ENCODE peak calls at places on chromosomes 4 and X, in seven cellular contexts. R is HFF-Myc, C is H9, V is KBM-7, T is H54, W is activated T-cell treated with anti-CD3 and anti-CD28 coated beads for 1 hour, A is mesenchymal stem cell. N is an unnamed sample.

GRCh38 chrX:132171881-132172280 is 44.1 kb upstream of the FRMD7 start:
- DNase-seq in R (no peak), C (no peak), V (no peak), T (no peak), W (no peak), A (no peak), N (no peak)

GRCh38 chrX:143634701-143635442 is 1.0 kb downstream of the SLITRK4 start:
- DNase-seq in R (no peak), C (peak), V (no peak), T (peak), W (no peak), A (peak), N (no peak)

GRCh38 chr4:87219648-87220093 is 747 bp downstream of the KLHL8 start:
- DNase-seq in R (peak), C (peak), V (peak), T (peak), W (peak), A (peak), N (peak)

GRCh38 chr4:106315476-106315967 is 487 bp downstream of the TBCK start:
- DNase-seq in R (no peak), C (no peak), V (peak), T (peak), W (no peak), A (peak), N (no peak)

GRCh38 chr4:20878806-20879205 is 178.5 kb downstream of the PACRGL start:
- DNase-seq in R (no peak), C (no peak), V (no peak), T (no peak), W (no peak), A (no peak), N (no peak)

GRCh38 chr4:40228497-40229365 is 31.9 kb downstream of the RHOH start:
- DNase-seq in R (no peak), C (peak), V (peak), T (no peak), W (no peak), A (peak), N (no peak)

GRCh38 chr4:144574004-144574403 is 72.0 kb upstream of the HHIP start:
- DNase-seq in R (no peak), C (no peak), V (no peak), T (no peak), W (no peak), A (no peak), N (no peak)

GRCh38 chrX:1118572-1119199 is 93.8 kb downstream of the CRLF2 start:
- DNase-seq in R (no peak), C (no peak), V (no peak), T (no peak), W (no peak), A (no peak), N (no peak)

GRCh38 chr4:188295899-188296298 is 156.7 kb downstream of the TRIML1 start:
- DNase-seq in R (no peak), C (no peak), V (no peak), T (no peak), W (no peak), A (peak), N (no peak)

GRCh38 chrX:103861200-103861599 is 29.1 kb upstream of the RAB9B start:
- DNase-seq in R (no peak), C (no peak), V (no peak), T (no peak), W (no peak), A (no peak), N (no peak)

GRCh38 chrX:3522016-3522690 is 175.7 kb upstream of the MXRA5 start:
- DNase-seq in R (no peak), C (no peak), V (no peak), T (no peak), W (no peak), A (peak), N (no peak)

GRCh38 chr4:184430163-184430562 is 44.2 kb downstream of the IRF2 start:
- DNase-seq in R (no peak), C (no peak), V (no peak), T (no peak), W (no peak), A (no peak), N (no peak)

GRCh38 chrX:130878350-130879341 is 24.4 kb downstream of the ENOX2 start:
- DNase-seq in R (peak), C (no peak), V (peak), T (peak), W (no peak), A (peak), N (peak)

GRCh38 chr4:76892001-76892400 is 5.9 kb downstream of the SOWAHB start:
- DNase-seq in R (no peak), C (no peak), V (no peak), T (no peak), W (no peak), A (no peak), N (no peak)